ENCODE peak calls at places on chromosome 19, in six cellular contexts. O is NCI-H2029 treated with DMSO at 0.1 percent for 48 hours; G is progenitor cell of endocrine pancreas; S is activated naive CD8-positive, alpha-beta T cell treated with anti-CD3 and anti-CD28 coated beads for 36 hours; J is left lung; R is MV-4-11. Q is an unnamed sample.

GRCh38 chr19:35425682-35426081 is 22.4 kb upstream of the FFAR2 start:
- DNase-seq in G (no peak), R (no peak), O (no peak), J (no peak), S (no peak), Q (no peak)

GRCh38 chr19:4077800-4078683 is 11.3 kb upstream of the ZBTB7A start:
- DNase-seq in O (no peak), R (peak), S (peak), G (no peak), J (no peak), Q (peak)

GRCh38 chr19:45488708-45489107 is 8.1 kb downstream of the RTN2 start:
- DNase-seq in O (no peak), R (no peak), G (no peak), J (no peak), S (no peak), Q (no peak)

GRCh38 chr19:45769821-45770191 is 754 bp upstream of the SIX5 start:
- DNase-seq in G (no peak), O (no peak), S (no peak), R (peak), J (peak), Q (peak)

GRCh38 chr19:18290250-18291018 is 9.0 kb upstream of the JUND start:
- DNase-seq in R (peak), S (peak), O (no peak), J (peak), G (no peak), Q (peak)

GRCh38 chr19:18156841-18157464 is 4.0 kb downstream of the PIK3R2 start:
- DNase-seq in J (peak), S (no peak), G (no peak), R (no peak), O (peak), Q (no peak)

GRCh38 chr19:34999498-35000337 is at the start of gene GRAMD1A:
- DNase-seq in J (peak), O (peak), S (peak), G (peak), R (peak), Q (peak)

GRCh38 chr19:23596872-23597271 is 90.1 kb downstream of the ZNF675 start:
- DNase-seq in G (no peak), O (no peak), J (no peak), S (no peak), R (no peak), Q (no peak)

GRCh38 chr19:47973529-47973928 is 18.4 kb downstream of the BSPH1 start:
- DNase-seq in S (no peak), O (no peak), J (no peak), R (no peak), G (no peak), Q (no peak)

GRCh38 chr19:29806098-29806866 is 5.5 kb upstream of the CCNE1 start:
- DNase-seq in G (no peak), O (no peak), S (no peak), R (peak), J (peak), Q (no peak)

GRCh38 chr19:55642153-55643002 is 1.1 kb upstream of the ZNF581 start:
- DNase-seq in R (no peak), S (peak), J (no peak), G (no peak), O (no peak), Q (peak)

GRCh38 chr19:10086032-10086903 is at the start of gene SHFL:
- DNase-seq in G (peak), O (no peak), R (peak), J (peak), S (peak), Q (peak)

GRCh38 chr19:35211545-35212230 is 16.9 kb downstream of the FAM187B start:
- DNase-seq in J (peak), G (no peak), R (peak), O (no peak), S (peak), Q (peak)

GRCh38 chr19:33216198-33216830 is 9.3 kb downstream of the SLC7A10 start:
- DNase-seq in R (no peak), J (no peak), G (no peak), O (no peak), S (no peak), Q (peak)

GRCh38 chr19:2814426-2814825 is 5.2 kb upstream of the ZNF554 start:
- DNase-seq in R (no peak), J (no peak), S (no peak), G (no peak), O (no peak), Q (no peak)

GRCh38 chr19:32550666-32551065 is 30.3 kb upstream of the PDCD5 start:
- DNase-seq in S (no peak), R (no peak), G (no peak), J (no peak), O (no peak), Q (no peak)

GRCh38 chr19:16764280-16764679 is 44.6 kb downstream of the NWD1 start:
- DNase-seq in G (no peak), J (no peak), O (no peak), S (no peak), R (no peak), Q (no peak)

GRCh38 chr19:55640043-55640576 is 692 bp upstream of the ZNF580 start:
- DNase-seq in J (peak), O (no peak), S (peak), G (no peak), R (no peak), Q (peak)

GRCh38 chr19:33673258-33673875 is 51.6 kb downstream of the CHST8 start:
- DNase-seq in O (no peak), R (no peak), S (no peak), G (no peak), J (no peak), Q (no peak)

GRCh38 chr19:35353635-35354034 is 4.6 kb upstream of the FFAR3 start:
- DNase-seq in O (no peak), R (peak), G (no peak), S (no peak), J (no peak), Q (no peak)

GRCh38 chr19:47021536-47022139 is 2.0 kb downstream of the NPAS1 start:
- DNase-seq in S (no peak), G (no peak), R (no peak), O (no peak), J (no peak), Q (no peak)

GRCh38 chr19:49118565-49119410 is at the start of gene C19orf73:
- DNase-seq in O (peak), S (peak), R (peak), J (peak), G (peak), Q (peak)

GRCh38 chr19:40466219-40467006 is at the start of gene SPTBN4:
- DNase-seq in G (no peak), J (peak), S (peak), R (no peak), O (no peak), Q (no peak)

GRCh38 chr19:6730153-6730804 is 7.1 kb downstream of the GPR108 start:
- DNase-seq in G (no peak), J (peak), R (peak), S (peak), O (no peak), Q (peak)

GRCh38 chr19:16760990-16761389 is 41.3 kb downstream of the NWD1 start:
- DNase-seq in R (no peak), O (no peak), G (no peak), S (no peak), J (no peak), Q (no peak)